ENCODE peak calls at places on chromosome 12, in eight cellular contexts. V is tibial artery, Y is nephron progenitor cell, P is breast epithelium, K is esophagus muscularis mucosa, C is glutamatergic neuron, G is fibroblast of pulmonary artery, E is astrocyte of the spinal cord. F is an unnamed sample.

GRCh38 chr12:107467716-107468115 is 217.9 kb upstream of the PWP1 start:
- DNase-seq in V (no peak), Y (no peak), P (no peak), K (no peak), C (no peak), G (no peak), E (no peak), F (no peak)

GRCh38 chr12:113591480-113591971 is 119.9 kb upstream of the LHX5 start:
- DNase-seq in V (peak; percentile 29), Y (peak; percentile 80), P (no peak), K (no peak), C (peak; percentile 50), G (no peak), E (no peak), F (peak; percentile 77)

GRCh38 chr12:116244001-116244400 is 33.5 kb downstream of the MED13L start:
- DNase-seq in V (no peak), Y (no peak), P (no peak), K (no peak), C (no peak), G (peak; percentile 42), E (no peak), F (no peak)

GRCh38 chr12:130791699-130792098 is 47.4 kb downstream of the STX2 start:
- DNase-seq in V (no peak), Y (no peak), P (no peak), K (no peak), C (no peak), G (no peak), E (no peak), F (no peak)

GRCh38 chr12:117842220-117842619 is 126.6 kb downstream of the KSR2 start:
- DNase-seq in V (no peak), Y (no peak), P (no peak), K (no peak), C (no peak), G (no peak), E (no peak), F (no peak)

GRCh38 chr12:108884116-108885012 is 4.5 kb downstream of the DAO start:
- DNase-seq in V (no peak), Y (peak; percentile 36), P (no peak), K (no peak), C (peak; percentile 57), G (peak; percentile 41), E (no peak), F (peak; percentile 63)

GRCh38 chr12:4119157-4119761 is 154.3 kb upstream of the CCND2 start:
- DNase-seq in V (no peak), Y (no peak), P (no peak), K (peak; percentile 72), C (no peak), G (no peak), E (no peak), F (peak; percentile 75)

GRCh38 chr12:106140223-106140986 is 1.7 kb upstream of the NUAK1 start:
- DNase-seq in V (no peak), Y (peak; percentile 37), P (no peak), K (no peak), C (no peak), G (no peak), E (no peak), F (no peak)

GRCh38 chr12:126772171-126772864 is 1494.7 kb upstream of the TMEM132C start:
- DNase-seq in V (no peak), Y (no peak), P (no peak), K (peak; percentile 29), C (no peak), G (peak; percentile 27), E (peak; percentile 64), F (peak; percentile 34)

GRCh38 chr12:96606646-96607045 is 117.3 kb downstream of the CFAP54 start:
- DNase-seq in V (no peak), Y (no peak), P (no peak), K (no peak), C (no peak), G (no peak), E (no peak), F (no peak)

GRCh38 chr12:55955800-55956508 is 9.9 kb downstream of the PMEL start:
- DNase-seq in V (no peak), Y (no peak), P (no peak), K (no peak), C (no peak), G (peak; percentile 51), E (peak; percentile 46), F (no peak)

GRCh38 chr12:130204441-130204840 is 42.2 kb downstream of the FZD10 start:
- DNase-seq in V (no peak), Y (no peak), P (no peak), K (no peak), C (no peak), G (no peak), E (no peak), F (no peak)

GRCh38 chr12:34403706-34404376 is 381.5 kb downstream of the ALG10 start:
- DNase-seq in V (peak; percentile 56), Y (no peak), P (no peak), K (peak; percentile 78), C (no peak), G (no peak), E (no peak), F (peak; percentile 0)

GRCh38 chr12:24034160-24034559 is 84.7 kb upstream of the SOX5 start:
- DNase-seq in V (no peak), Y (peak; percentile 14), P (no peak), K (no peak), C (no peak), G (no peak), E (peak; percentile 26), F (no peak)

GRCh38 chr12:50355365-50355764 is 41.0 kb downstream of the FAM186A start:
- DNase-seq in V (no peak), Y (no peak), P (no peak), K (no peak), C (no peak), G (no peak), E (no peak), F (no peak)

GRCh38 chr12:119448737-119449136 is 114.2 kb downstream of the CCDC60 start:
- DNase-seq in V (no peak), Y (no peak), P (no peak), K (no peak), C (no peak), G (no peak), E (no peak), F (no peak)

GRCh38 chr12:92046557-92046956 is 99.1 kb downstream of the BTG1 start:
- DNase-seq in V (no peak), Y (no peak), P (no peak), K (no peak), C (no peak), G (no peak), E (no peak), F (no peak)

GRCh38 chr12:76777765-76778216 is 13.9 kb downstream of the ZDHHC17 start:
- DNase-seq in V (no peak), Y (no peak), P (no peak), K (no peak), C (no peak), G (no peak), E (no peak), F (peak; percentile 50)

GRCh38 chr12:55745361-55746146 is 2.6 kb downstream of the GDF11 start:
- DNase-seq in V (no peak), Y (peak; percentile 85), P (no peak), K (no peak), C (peak; percentile 85), G (peak; percentile 50), E (peak; percentile 17), F (peak; percentile 38)

GRCh38 chr12:59452746-59453145 is 143.1 kb upstream of the SLC16A7 start:
- DNase-seq in V (no peak), Y (no peak), P (no peak), K (no peak), C (no peak), G (peak; percentile 3), E (no peak), F (no peak)

DNA sequence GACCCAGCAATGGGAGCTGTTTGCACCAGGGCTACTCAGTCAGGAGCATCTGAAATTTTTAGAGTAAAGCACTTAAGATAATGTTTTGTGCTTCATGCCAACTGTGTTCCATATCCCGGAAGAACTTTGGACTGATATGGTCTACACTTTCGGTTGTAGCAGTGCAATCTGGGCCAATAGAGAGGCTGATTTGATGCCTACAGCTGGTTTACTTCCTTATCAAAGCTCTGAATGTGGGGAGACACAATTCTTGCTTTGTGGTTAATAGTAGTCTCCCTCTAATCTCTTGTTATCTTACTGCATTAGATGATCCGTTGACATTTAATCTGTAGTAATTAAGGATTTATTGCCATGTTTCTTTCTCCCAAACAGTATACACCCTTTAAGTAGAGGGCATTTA is 7.8 kb upstream of the VDR start:
- DNase-seq in V (no peak), Y (no peak), P (no peak), K (no peak), C (no peak), G (no peak), E (no peak), F (no peak)
- TF ChIP-seq CTCF in V (no peak), Y (no peak), P (no peak), K (no peak), C (no peak), G (no peak), E (no peak), F (no peak)

DNA sequence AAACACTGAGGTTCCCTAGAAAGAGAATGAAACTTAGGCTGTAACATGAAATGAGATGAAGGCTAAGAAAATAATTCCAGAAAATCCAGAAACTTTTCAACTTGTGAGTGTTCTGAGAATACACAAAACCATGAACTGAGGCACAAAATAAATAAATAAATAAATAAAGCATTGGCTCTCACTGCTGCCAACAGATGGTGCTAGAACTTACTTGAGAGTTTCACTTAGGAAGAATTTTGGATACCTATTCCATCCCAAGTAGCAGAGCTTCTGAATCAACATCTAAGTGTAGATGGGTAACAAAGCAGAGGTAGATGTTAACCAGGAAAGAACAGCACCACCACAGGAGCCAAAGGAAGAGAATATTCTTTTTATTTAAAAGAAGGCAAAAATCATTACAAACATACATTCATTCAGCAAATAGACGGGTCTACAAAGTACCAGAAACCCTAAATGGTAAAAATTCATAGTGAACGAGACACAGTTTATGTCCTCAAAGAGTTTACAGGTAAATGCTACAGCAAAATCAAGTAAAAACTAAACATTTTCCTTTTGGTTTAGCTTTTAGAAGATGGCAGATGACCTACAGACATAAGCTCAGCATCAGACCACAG is 16.7 kb downstream of the EPS8 start:
- DNase-seq in V (no peak), Y (no peak), P (no peak), K (no peak), C (no peak), G (peak; percentile 47), E (no peak), F (no peak)
- TF ChIP-seq CTCF in V (peak; percentile 13), Y (peak; percentile 44), P (peak; percentile 15), K (peak; percentile 56), C (no peak), G (peak; percentile 48), E (peak; percentile 47), F (no peak)

DNA sequence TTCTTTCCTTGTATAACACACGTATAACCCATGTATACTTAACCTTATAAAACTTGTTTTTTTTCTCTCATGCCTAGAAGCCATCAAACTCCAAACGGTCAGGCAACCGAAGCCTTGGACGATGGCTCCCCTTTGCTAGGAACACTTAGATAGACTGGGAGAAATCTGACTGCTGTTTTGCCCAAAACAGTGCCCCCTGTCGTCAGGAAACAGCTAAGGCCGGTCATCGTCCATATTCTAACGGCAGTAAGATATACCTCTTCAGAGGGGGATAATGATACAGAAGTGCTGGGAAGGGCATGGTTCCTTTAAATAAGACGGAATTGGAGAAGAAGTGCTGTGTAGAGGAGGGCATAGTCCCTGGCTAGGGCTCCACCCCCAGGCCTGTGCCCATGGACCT is 130.5 kb downstream of the SLC41A2 start:
- DNase-seq in V (no peak), Y (no peak), P (no peak), K (no peak), C (no peak), G (peak; percentile 17), E (no peak), F (no peak)
- TF ChIP-seq CTCF in V (no peak), Y (peak; percentile 21), P (no peak), K (peak; percentile 14), C (no peak), G (peak; percentile 41), E (peak; percentile 41), F (no peak)

GRCh38 chr12:124720019-124720686 is 143.5 kb downstream of the SCARB1 start:
- DNase-seq in V (no peak), Y (no peak), P (peak; percentile 72), K (no peak), C (no peak), G (peak; percentile 76), E (peak; percentile 87), F (no peak)
- TF ChIP-seq CTCF in V (peak; percentile 19), Y (no peak), P (peak; percentile 48), K (peak; percentile 54), C (peak; percentile 16), G (peak; percentile 45), E (peak; percentile 61), F (no peak)